ENCODE peak calls at places on chromosomes 13 and 19, in ten cellular contexts. V is fibroblast of the aortic adventitia; L is left ventricle myocardium inferior; S is fibroblast of lung; I is PC-3; R is fibroblast of the conjunctiva; G is lung microvascular endothelial cell; X is colonic mucosa; O is cortex of kidney; P is stimulated activated CD4-positive, alpha-beta T cell treated with anti-CD3 and anti-CD28 coated beads, Interleukin-1b, Interleukin-23, amount 100 ng/mL, for 24 hours. C is an unnamed sample.

GRCh38 chr19:42290523-42291436 is 11.2 kb upstream of the PRR19 start:
- DNase-seq in L (no peak), R (no peak), G (peak; percentile 64), O (no peak), S (no peak), P (no peak), X (no peak), V (no peak), I (no peak), C (peak; percentile 43)

GRCh38 chr13:43085545-43085944 is 62.2 kb downstream of the DNAJC15 start:
- DNase-seq in X (no peak), O (no peak), R (peak; percentile 29), V (peak; percentile 74), G (peak; percentile 65), I (peak; percentile 67), P (no peak), L (no peak), S (peak; percentile 74), C (no peak)

GRCh38 chr13:97307882-97308624 is 85.9 kb downstream of the MBNL2 start:
- DNase-seq in X (no peak), L (peak; percentile 51), S (peak; percentile 47), G (peak; percentile 91), P (no peak), V (peak; percentile 77), R (no peak), O (no peak), I (peak; percentile 68), C (peak; percentile 50)

GRCh38 chr13:61148691-61149332 is 266.8 kb downstream of the PCDH20 start:
- DNase-seq in O (no peak), G (no peak), P (no peak), X (no peak), R (no peak), S (no peak), I (no peak), V (no peak), L (no peak), C (peak; percentile 29)

GRCh38 chr19:47598407-47599349 is 10.3 kb upstream of the BICRA start:
- DNase-seq in O (no peak), P (no peak), X (peak; percentile 53), R (peak; percentile 95), I (peak; percentile 94), V (peak; percentile 95), S (peak; percentile 96), L (no peak), G (peak; percentile 22), C (peak; percentile 65)

GRCh38 chr19:44810555-44811447 is 1.9 kb downstream of the BCAM start:
- DNase-seq in L (no peak), G (no peak), X (no peak), P (no peak), O (no peak), I (no peak), R (no peak), V (no peak), S (no peak), C (no peak)

GRCh38 chr19:48614436-48615144 is at the start of gene FAM83E:
- DNase-seq in L (no peak), P (no peak), R (no peak), O (no peak), X (peak; percentile 98), I (peak; percentile 41), V (no peak), S (no peak), G (no peak), C (peak; percentile 75)

GRCh38 chr19:8638078-8638619 is 7.7 kb downstream of the NFILZ start:
- DNase-seq in I (peak; percentile 67), P (no peak), S (no peak), O (no peak), R (no peak), V (peak; percentile 21), L (peak; percentile 39), G (no peak), X (no peak), C (no peak)

GRCh38 chr13:43300817-43301216 is 277.4 kb downstream of the DNAJC15 start:
- DNase-seq in S (peak; percentile 69), L (no peak), I (no peak), O (no peak), G (no peak), V (peak; percentile 76), P (no peak), R (peak; percentile 81), X (no peak), C (no peak)

GRCh38 chr19:51016798-51017683 is 2.5 kb downstream of the KLK10 start:
- DNase-seq in G (peak; percentile 38), L (no peak), I (peak; percentile 95), O (no peak), P (peak; percentile 32), V (peak; percentile 39), X (no peak), R (no peak), S (peak; percentile 16), C (peak; percentile 80)

GRCh38 chr13:49652691-49653305 is 24.5 kb downstream of the ARL11 start:
- DNase-seq in X (peak; percentile 44), I (peak; percentile 63), S (peak; percentile 39), V (no peak), P (no peak), G (peak; percentile 74), R (no peak), L (no peak), O (no peak), C (peak; percentile 71)

GRCh38 chr13:34161829-34162544 is 344.0 kb downstream of the RFC3 start:
- DNase-seq in L (no peak), S (peak; percentile 86), R (peak; percentile 60), P (no peak), X (no peak), V (peak; percentile 87), G (no peak), I (peak; percentile 77), O (no peak), C (peak; percentile 41)